ENCODE peak calls at places on chromosomes 2 and 18, in ten cellular contexts. D is HCT116, U is heart left ventricle, Y is breast epithelium, F is K562, X is stomach, A is vagina, M is sigmoid colon, J is ovary, K is body of pancreas. N is an unnamed sample.

GRCh38 chr2:201130524-201131186 is 14.7 kb downstream of the CFLAR start:
- DNase-seq in J (no peak), Y (no peak), M (no peak), A (peak; percentile 82), X (no peak), K (no peak), U (no peak), F (no peak), D (no peak), N (no peak)

GRCh38 chr2:218708086-218708485 is 2.5 kb upstream of the TTLL4 start:
- DNase-seq in X (no peak), J (no peak), K (no peak), A (no peak), M (no peak), D (no peak), Y (no peak), U (no peak), F (no peak), N (no peak)

GRCh38 chr18:55477537-55478300 is 110.3 kb downstream of the TCF4 start:
- DNase-seq in U (no peak), Y (no peak), A (no peak), J (no peak), M (no peak), F (no peak), D (no peak), K (peak; percentile 27), X (no peak), N (peak; percentile 13)

GRCh38 chr2:27320958-27321543 is 1.8 kb downstream of the MPV17 start:
- DNase-seq in X (peak; percentile 64), D (peak; percentile 98), Y (peak; percentile 94), J (peak; percentile 40), K (peak; percentile 88), U (peak; percentile 78), F (peak; percentile 86), M (peak; percentile 86), A (no peak), N (peak; percentile 96)

GRCh38 chr18:58615150-58616132 is 13.4 kb downstream of the ALPK2 start:
- DNase-seq in J (no peak), F (no peak), X (peak; percentile 26), K (no peak), A (no peak), D (no peak), U (no peak), M (no peak), Y (no peak), N (no peak)

GRCh38 chr18:56353676-56354260 is 284.6 kb downstream of the TXNL1 start:
- DNase-seq in K (no peak), M (no peak), Y (no peak), J (no peak), D (no peak), A (no peak), F (no peak), U (no peak), X (no peak), N (no peak)

GRCh38 chr2:42142476-42143184 is 26.5 kb upstream of the EML4 start:
- DNase-seq in U (no peak), X (no peak), F (no peak), A (no peak), D (no peak), K (no peak), J (no peak), M (no peak), Y (no peak), N (no peak)

GRCh38 chr2:72755647-72756423 is 70.0 kb downstream of the EXOC6B start:
- DNase-seq in F (no peak), A (no peak), U (no peak), X (no peak), K (no peak), J (no peak), M (no peak), D (no peak), Y (no peak), N (no peak)

GRCh38 chr18:50285071-50285470 is 2.4 kb downstream of the CXXC1 start:
- DNase-seq in J (peak; percentile 31), X (no peak), U (peak; percentile 58), A (peak; percentile 83), Y (no peak), K (no peak), M (no peak), D (no peak), F (no peak), N (no peak)

GRCh38 chr18:13222371-13223281 is 4.1 kb downstream of the LDLRAD4 start:
- DNase-seq in A (peak; percentile 96), K (peak; percentile 40), U (peak; percentile 89), D (no peak), M (peak; percentile 95), F (no peak), Y (no peak), X (peak; percentile 77), J (no peak), N (no peak)
- TF ChIP-seq POLR2A in A (no peak), K (no peak), U (no peak), D (no peak), M (no peak), F (no peak), Y (no peak), X (no peak), J (no peak), N (no peak)

GRCh38 chr18:11118051-11118450 is 31.3 kb downstream of the PIEZO2 start:
- DNase-seq in J (no peak), X (no peak), D (no peak), U (no peak), K (no peak), A (no peak), M (no peak), F (no peak), Y (no peak), N (no peak)
- TF ChIP-seq POLR2A in J (no peak), X (no peak), D (no peak), U (no peak), K (no peak), A (no peak), M (no peak), F (no peak), Y (no peak), N (no peak)

GRCh38 chr18:361941-362913 is 94.4 kb upstream of the THOC1 start:
- DNase-seq in F (no peak), M (peak; percentile 78), J (no peak), D (no peak), X (no peak), Y (no peak), U (no peak), A (no peak), K (no peak), N (no peak)
- TF ChIP-seq POLR2A in F (no peak), M (no peak), J (no peak), D (no peak), X (no peak), Y (no peak), U (no peak), A (no peak), K (no peak), N (no peak)

GRCh38 chr2:231483398-231484329 is 19.4 kb upstream of the NCL start:
- DNase-seq in X (no peak), U (peak; percentile 79), J (peak; percentile 58), A (no peak), D (no peak), K (no peak), M (peak; percentile 62), F (no peak), Y (peak; percentile 58), N (no peak)

GRCh38 chr2:231480781-231481180 is 16.5 kb upstream of the NCL start:
- DNase-seq in A (peak; percentile 37), J (no peak), U (no peak), M (no peak), Y (no peak), K (no peak), F (no peak), D (no peak), X (no peak), N (no peak)

GRCh38 chr2:231479455-231479854 is 15.2 kb upstream of the NCL start:
- DNase-seq in J (no peak), Y (no peak), K (no peak), X (no peak), M (no peak), D (no peak), A (no peak), U (no peak), F (no peak), N (no peak)

GRCh38 chr2:231487197-231487596 is 22.9 kb upstream of the NCL start:
- DNase-seq in K (no peak), F (no peak), A (no peak), X (no peak), D (no peak), J (no peak), Y (no peak), U (no peak), M (peak; percentile 28), N (no peak)

DNA sequence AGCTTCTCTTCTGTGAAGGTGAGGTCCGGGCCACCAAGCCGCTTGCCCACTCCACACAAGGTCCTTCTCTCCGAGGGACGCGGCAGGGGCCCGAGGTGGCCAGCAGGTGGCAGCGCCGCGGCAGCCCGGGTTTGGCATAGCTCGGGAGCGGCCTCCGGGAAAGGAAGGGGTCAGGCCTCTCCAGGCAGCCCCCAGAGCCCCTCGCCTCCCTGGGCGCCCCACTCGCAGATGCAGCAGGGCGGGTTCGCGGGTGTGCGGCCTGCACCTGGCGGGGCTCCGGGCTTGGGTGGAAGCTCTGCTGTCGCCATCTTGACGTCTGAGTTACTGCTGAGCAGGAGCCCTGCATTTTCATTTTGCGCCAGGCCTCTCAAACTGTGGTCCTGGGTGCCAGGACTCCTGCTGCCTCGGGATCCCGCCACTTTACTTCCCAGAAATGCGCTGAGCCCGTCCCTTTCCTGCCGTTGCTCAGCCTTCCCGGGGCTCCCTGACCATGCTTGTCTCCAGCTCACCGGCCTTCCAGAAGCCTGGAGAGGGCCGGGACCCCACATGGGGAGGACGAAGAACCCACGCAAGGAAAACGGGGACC is 18.6 kb upstream of the NCL start:
- DNase-seq in K (peak; percentile 83), U (peak; percentile 91), D (no peak), Y (peak; percentile 81), J (peak; percentile 81), A (no peak), F (peak; percentile 70), M (peak; percentile 85), X (peak; percentile 80), N (peak; percentile 68)
- TF ChIP-seq POLR2A in K (peak; percentile 56), U (no peak), D (no peak), Y (no peak), J (no peak), A (no peak), F (no peak), M (no peak), X (no peak), N (no peak)

DNA sequence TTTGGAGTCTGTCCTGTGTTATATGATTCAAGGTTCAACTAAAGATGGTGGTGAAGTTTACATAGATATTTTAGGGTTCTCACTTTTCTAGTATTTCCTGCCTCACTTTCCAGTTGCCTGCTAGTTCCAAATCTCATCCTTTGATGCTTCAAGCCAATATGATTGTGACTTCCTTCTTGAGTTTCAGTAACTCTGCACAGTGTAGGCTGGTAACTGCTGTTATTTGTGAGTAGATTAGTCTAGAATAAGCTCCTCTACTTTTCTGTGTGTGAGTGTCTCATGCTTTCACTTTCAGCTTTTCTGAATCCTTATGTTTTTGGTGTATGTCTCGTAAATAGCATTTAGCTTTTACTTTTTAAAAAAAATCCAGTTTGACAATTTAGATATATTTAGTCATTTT is 42.6 kb downstream of the GALNT1 start:
- DNase-seq in M (no peak), D (no peak), J (no peak), F (no peak), U (no peak), K (no peak), X (no peak), A (no peak), Y (no peak), N (no peak)
- TF ChIP-seq POLR2A in M (no peak), D (no peak), J (no peak), F (no peak), U (no peak), K (no peak), X (no peak), A (no peak), Y (no peak), N (no peak)